ENCODE peak calls at places on chromosomes 3 and 15, in four cellular contexts. M is trophoblast cell, I is H1, Y is H9. K is an unnamed sample.

GRCh38 chr3:126180477-126181397 is at the start of gene ALDH1L1:
- DNase-seq in I (peak; percentile 34), M (peak; percentile 60), Y (peak; percentile 83), K (peak; percentile 17)

GRCh38 chr15:49831206-49831965 is 210.5 kb downstream of the DTWD1 start:
- DNase-seq in I (no peak), Y (no peak), M (peak; percentile 82), K (peak; percentile 98)

GRCh38 chr3:25884981-25885380 is 95.1 kb downstream of the OXSM start:
- DNase-seq in Y (no peak), M (no peak), I (no peak), K (no peak)

GRCh38 chr3:103923907-103924306 is 1442.8 kb upstream of the ALCAM start:
- DNase-seq in I (no peak), M (no peak), Y (no peak), K (no peak)

GRCh38 chr15:40008061-40008460 is 30.9 kb downstream of the SRP14 start:
- DNase-seq in M (peak; percentile 87), I (no peak), Y (no peak), K (no peak)

GRCh38 chr15:60519218-60519617 is 40.3 kb upstream of the ICE2 start:
- DNase-seq in Y (no peak), M (no peak), I (no peak), K (no peak)

GRCh38 chr15:101232677-101233076 is 19.2 kb downstream of the CHSY1 start:
- DNase-seq in I (no peak), Y (no peak), M (no peak), K (no peak)

GRCh38 chr3:143676021-143676420 is 172.2 kb downstream of the SLC9A9 start:
- DNase-seq in I (no peak), Y (no peak), M (no peak), K (no peak)

GRCh38 chr3:40237892-40238571 is 71.5 kb upstream of the EIF1B start:
- DNase-seq in M (peak; percentile 28), I (peak; percentile 23), Y (peak; percentile 57), K (no peak)

GRCh38 chr3:20683912-20684311 is 497.9 kb upstream of the SGO1 start:
- DNase-seq in I (no peak), Y (no peak), M (no peak), K (no peak)

GRCh38 chr3:47145272-47145671 is 18.6 kb downstream of the SETD2 start:
- DNase-seq in I (no peak), M (no peak), Y (no peak), K (no peak)

GRCh38 chr3:16374047-16375019 is 109.3 kb downstream of the OXNAD1 start:
- DNase-seq in I (no peak), M (no peak), Y (no peak), K (no peak)

GRCh38 chr3:50978991-50979667 is 304.4 kb downstream of the DOCK3 start:
- DNase-seq in M (no peak), Y (peak; percentile 74), I (no peak), K (no peak)

GRCh38 chr3:163916596-163917560 is 1161.4 kb downstream of the SI start:
- DNase-seq in Y (no peak), I (no peak), M (peak; percentile 76), K (no peak)

GRCh38 chr3:40336101-40336500 is 26.6 kb downstream of the EIF1B start:
- DNase-seq in Y (no peak), I (no peak), M (no peak), K (no peak)

GRCh38 chr15:96578393-96578792 is 247.9 kb downstream of the NR2F2 start:
- DNase-seq in M (no peak), I (no peak), Y (no peak), K (no peak)

GRCh38 chr15:52529289-52529929 is 729 bp upstream of the MYO5A start:
- DNase-seq in Y (peak; percentile 48), I (no peak), M (no peak), K (no peak)
- H3K27ac ChIP-seq in Y (no peak overlapping the region), I (no peak overlapping the region), M (no peak overlapping the region), K (no peak overlapping the region)

DNA sequence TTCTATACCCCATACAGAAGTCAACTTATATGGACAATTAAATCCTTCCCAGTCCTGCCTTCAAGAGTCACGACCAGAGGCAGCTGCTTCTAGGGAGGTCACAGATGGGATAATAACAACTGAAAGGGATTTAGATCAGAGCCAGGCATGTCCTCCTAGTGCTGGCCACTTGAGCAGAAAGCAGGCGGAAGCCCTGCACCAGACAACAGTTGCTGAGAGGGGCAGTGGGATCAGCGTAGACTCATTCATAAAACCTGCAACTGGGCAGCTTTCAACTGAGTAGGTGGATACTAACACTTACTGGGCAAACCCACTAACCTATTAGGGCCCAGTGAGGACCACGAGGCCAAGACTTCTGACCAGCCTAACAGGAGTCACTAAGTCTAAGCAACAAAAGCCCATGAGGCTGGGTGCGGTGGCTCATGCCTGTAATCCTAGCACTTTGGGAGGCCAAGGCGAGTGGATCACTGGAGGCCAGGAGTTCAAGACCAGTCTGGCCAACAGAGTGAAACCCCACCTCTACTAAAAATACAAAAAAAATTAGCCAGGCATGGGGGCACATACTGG is 67.0 kb downstream of the DAPK2 start:
- DNase-seq in Y (peak; percentile 12), I (no peak), M (no peak), K (no peak)
- H3K23ac ChIP-seq in Y (no peak overlapping the region), I (no peak overlapping the region), M (no peak overlapping the region), K (no peak overlapping the region)

GRCh38 chr3:194374930-194375329 is 5.4 kb upstream of the LRRC15 start:
- DNase-seq in M (no peak), I (no peak), Y (no peak), K (no peak)
- H2BK12ac ChIP-seq in M (no peak overlapping the region), I (peak overlapping the region; percentile 92), Y (no peak overlapping the region), K (no peak overlapping the region)

GRCh38 chr3:111616417-111617105 is 21.4 kb upstream of the ZBED2 start:
- DNase-seq in M (peak; percentile 19), I (no peak), Y (no peak), K (no peak)
- H3K27ac ChIP-seq in M (no peak overlapping the region), I (no peak overlapping the region), Y (no peak overlapping the region), K (no peak overlapping the region)

DNA sequence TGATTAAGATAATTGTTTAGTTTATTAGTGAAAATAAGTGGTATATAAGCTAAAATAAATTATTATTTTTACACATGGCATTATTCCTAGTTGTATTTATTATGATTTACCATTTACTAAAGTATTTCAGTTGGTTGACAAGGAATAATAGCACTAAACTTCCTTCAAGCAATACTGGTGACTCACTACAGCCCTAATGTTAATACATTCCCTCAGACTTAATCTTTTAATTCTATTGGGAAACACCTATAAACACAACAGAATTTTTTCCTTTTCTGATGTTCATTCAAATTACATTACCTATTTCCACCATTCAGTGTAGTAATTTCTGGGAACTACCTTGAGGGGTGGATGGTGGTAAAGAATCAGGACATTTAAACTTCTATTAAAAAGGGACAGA is 264.0 kb downstream of the TIGIT start:
- DNase-seq in Y (no peak), M (no peak), I (no peak), K (no peak)
- H3K23ac ChIP-seq in Y (no peak overlapping the region), M (no peak overlapping the region), I (no peak overlapping the region), K (no peak overlapping the region)

DNA sequence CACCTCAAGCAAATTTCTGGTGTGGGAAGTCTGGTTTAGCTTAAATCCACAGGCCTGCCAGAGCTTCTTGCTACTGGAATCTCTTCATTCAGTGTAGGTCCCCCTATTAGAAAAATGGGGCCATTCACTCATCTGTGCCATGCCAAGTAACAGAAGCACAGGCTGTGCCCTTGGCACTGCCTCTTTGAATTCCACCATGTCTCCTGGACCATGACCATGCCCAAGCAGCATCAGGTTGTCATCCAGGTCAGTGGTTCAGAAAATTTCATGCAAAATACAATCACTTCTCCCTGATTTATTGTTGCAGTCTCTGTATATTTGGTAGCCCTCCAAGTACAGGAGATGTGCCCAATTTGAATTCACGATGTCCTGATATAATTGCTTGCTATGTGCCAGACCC is 602.1 kb upstream of the ZNF385D start:
- DNase-seq in Y (no peak), I (no peak), M (no peak), K (no peak)
- H2BK12ac ChIP-seq in Y (no peak overlapping the region), I (no peak overlapping the region), M (no peak overlapping the region), K (no peak overlapping the region)

DNA sequence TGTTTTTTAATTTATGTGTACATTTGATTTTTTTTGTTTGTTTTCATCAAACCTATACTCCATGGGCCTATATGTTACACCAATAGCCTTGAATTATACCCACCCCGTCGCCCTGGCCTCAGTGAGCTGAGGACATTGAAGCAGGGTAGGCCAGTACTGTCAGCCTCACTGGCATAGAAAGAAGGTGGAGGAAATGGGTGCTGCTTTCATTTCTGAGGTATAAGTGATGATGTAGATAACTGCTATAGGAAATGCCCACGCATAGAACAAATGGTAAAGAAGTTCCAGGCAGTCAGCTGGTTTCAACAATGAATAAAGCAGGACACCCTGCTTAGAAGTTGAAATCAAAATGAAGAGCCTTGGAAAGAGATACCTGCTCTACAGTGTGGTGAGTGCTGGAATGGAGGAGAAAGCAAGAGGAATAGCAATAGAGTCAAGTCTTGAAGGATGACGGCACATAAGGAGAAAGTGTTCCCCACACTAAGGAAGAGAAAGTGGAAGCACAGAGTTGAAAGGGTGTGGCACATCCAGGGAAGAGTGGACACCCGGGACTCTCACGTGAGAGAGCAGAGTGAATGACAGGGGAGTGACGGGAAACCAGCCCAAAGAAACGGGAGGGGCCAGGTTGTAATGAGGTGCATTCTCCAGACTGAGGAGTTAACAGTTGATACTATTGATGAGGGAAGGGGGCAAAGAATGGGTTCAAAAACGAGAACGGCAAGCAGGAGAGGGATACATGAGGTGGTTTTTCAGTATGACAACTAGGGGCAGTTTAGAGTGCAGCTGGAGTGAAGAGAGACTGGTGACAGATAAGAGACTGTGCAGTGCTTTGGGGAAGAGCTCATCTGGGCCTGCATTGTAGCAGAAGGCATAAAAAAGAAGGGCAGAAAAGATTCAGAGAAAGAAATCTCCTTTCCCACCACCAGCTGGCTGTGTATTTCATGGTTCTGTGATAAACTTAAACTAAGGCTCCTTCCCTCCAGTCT is 70.5 kb downstream of the KLHL25 start:
- DNase-seq in M (no peak), I (no peak), Y (no peak), K (no peak)
- H3K27ac ChIP-seq in M (no peak overlapping the region), I (no peak overlapping the region), Y (no peak overlapping the region), K (no peak overlapping the region)

K was measured in mesenchymal stem cell.